ENCODE peak calls at places on chromosomes 5 and 9, in five cellular contexts. F is WTC11, M is K562, K is HepG2, N is GM12878. H is an unnamed sample.

GRCh38 chr9:135910757-135911156 is 3.4 kb upstream of the CAMSAP1 start:
- DNase-seq in F (no peak), M (no peak), K (no peak), N (no peak), H (no peak)

GRCh38 chr5:169706758-169707450 is 69.8 kb downstream of the DOCK2 start:
- DNase-seq in F (no peak), M (peak), K (no peak), N (no peak), H (peak)

GRCh38 chr5:149012350-149012749 is 50.5 kb downstream of the SH3TC2 start:
- DNase-seq in F (peak), M (no peak), K (no peak), N (no peak), H (no peak)

GRCh38 chr5:95178046-95178651 is 106.7 kb downstream of the MCTP1 start:
- DNase-seq in F (peak), M (peak), K (peak), N (peak), H (peak)

GRCh38 chr5:166648736-166649135 is 1642.7 kb upstream of the WWC1 start:
- DNase-seq in F (no peak), M (no peak), K (no peak), N (no peak), H (no peak)

GRCh38 chr5:173689171-173689676 is 72.8 kb upstream of the BOD1 start:
- DNase-seq in F (no peak), M (no peak), K (peak), N (no peak), H (peak)

GRCh38 chr9:134474058-134474370 is 147.8 kb downstream of the RXRA start:
- DNase-seq in F (no peak), M (no peak), K (no peak), N (no peak), H (no peak)

GRCh38 chr5:65121880-65122436 is 353.2 kb downstream of the CWC27 start:
- DNase-seq in F (no peak), M (peak), K (no peak), N (no peak), H (no peak)

GRCh38 chr5:14147210-14147609 is 4.1 kb downstream of the TRIO start:
- DNase-seq in F (no peak), M (no peak), K (no peak), N (no peak), H (no peak)

GRCh38 chr5:76521240-76521758 is 101.9 kb downstream of the F2RL2 start:
- DNase-seq in F (no peak), M (no peak), K (no peak), N (no peak), H (no peak)

GRCh38 chr9:128245293-128246151 is 30.3 kb downstream of the GOLGA2 start:
- DNase-seq in F (no peak), M (peak), K (peak), N (no peak), H (no peak)

GRCh38 chr9:131395027-131395744 is 1.3 kb downstream of the PRRC2B start:
- DNase-seq in F (peak), M (peak), K (no peak), N (peak), H (no peak)

GRCh38 chr5:77545285-77545684 is 53.2 kb upstream of the WDR41 start:
- DNase-seq in F (no peak), M (no peak), K (no peak), N (no peak), H (no peak)

GRCh38 chr9:16320338-16320902 is 550.0 kb downstream of the BNC2 start:
- DNase-seq in F (no peak), M (no peak), K (no peak), N (no peak), H (no peak)

GRCh38 chr9:677461-678097 is 163.9 kb upstream of the DMRT1 start:
- DNase-seq in F (no peak), M (no peak), K (peak), N (no peak), H (no peak)

GRCh38 chr9:94847486-94847885 is 121.0 kb downstream of the AOPEP start:
- DNase-seq in F (no peak), M (no peak), K (no peak), N (no peak), H (no peak)

GRCh38 chr5:80975065-80975464 is 14.9 kb downstream of the RASGRF2 start:
- DNase-seq in F (no peak), M (no peak), K (peak), N (no peak), H (no peak)

GRCh38 chr5:170484847-170485605 is 18.8 kb upstream of the KCNIP1 start:
- DNase-seq in F (no peak), M (no peak), K (no peak), N (no peak), H (no peak)

DNA sequence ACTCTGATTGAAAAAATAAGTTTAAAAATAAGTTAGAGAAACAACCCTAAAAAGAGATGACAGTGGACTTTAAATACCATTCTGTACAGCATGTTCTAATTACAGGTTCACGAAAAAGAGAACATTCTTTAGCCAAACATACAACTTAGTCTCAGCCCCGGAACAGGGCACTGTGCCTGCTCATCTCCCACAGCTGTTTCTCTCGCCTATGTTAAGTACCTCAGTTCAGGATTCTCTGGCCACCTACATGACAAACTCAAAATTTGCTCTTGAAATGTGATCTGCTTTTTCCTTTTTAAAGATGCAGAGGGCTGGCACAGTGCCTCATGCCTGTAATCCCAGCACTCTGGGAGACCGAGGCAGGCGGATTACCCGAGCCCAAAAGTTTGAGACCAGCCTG is 52.3 kb downstream of the MYO10 start:
- DNase-seq in F (no peak), M (no peak), K (no peak), N (no peak), H (no peak)
- TF ChIP-seq ESRRA in F (no peak), M (no peak), K (no peak), N (no peak), H (no peak)

DNA sequence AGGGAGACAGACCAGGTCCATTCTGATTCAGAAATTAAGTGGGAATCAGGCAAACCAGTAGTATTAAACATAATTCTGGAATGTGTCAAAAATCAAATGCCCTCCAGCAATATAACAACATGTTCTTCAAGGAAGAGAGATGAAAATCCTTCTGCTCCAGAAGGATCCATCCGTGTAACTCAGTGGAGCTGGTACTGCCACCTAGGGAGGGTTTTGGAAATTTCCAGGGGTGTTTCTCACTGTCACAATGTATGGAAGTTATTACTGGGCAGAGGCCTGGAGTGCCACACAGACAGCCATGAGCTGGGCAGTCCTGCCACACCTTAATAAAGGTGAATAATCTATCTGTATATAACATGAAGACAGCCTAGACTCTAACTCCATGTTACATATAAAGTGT is 87.5 kb downstream of the TTLL11 start:
- DNase-seq in F (no peak), M (peak), K (no peak), N (no peak), H (peak)
- TF ChIP-seq ESRRA in F (no peak), M (no peak), K (no peak), N (no peak), H (no peak)

DNA sequence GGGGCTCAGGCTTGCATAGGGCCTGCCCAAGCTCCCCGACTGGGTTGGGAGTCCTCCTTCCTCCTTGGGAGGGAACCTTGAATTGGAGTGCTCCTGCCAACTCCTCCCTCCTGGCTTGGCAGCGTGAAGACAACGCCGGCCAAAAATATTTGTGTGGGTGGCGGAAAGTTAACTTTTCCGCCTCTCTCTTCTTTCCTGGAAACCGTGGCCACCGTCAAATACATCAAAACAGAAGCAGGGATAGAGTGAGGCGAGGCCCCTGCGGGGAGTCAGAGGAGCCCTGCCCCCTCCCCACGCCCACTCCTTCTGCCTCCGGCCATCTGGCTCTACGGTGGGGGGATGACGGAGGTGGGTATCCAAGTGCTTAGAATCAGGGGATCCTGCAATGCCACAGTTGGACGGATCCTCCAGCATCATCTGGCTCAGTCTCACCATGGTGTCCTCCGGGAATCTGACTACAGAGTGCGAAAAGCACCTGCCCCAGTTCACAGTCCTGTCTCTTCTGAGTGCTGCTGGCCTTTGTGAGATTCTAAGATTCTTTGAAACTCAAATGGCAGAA is 25.2 kb upstream of the SYNPO start:
- DNase-seq in F (no peak), M (no peak), K (no peak), N (no peak), H (no peak)
- TF ChIP-seq ESRRA in F (no peak), M (no peak), K (no peak), N (no peak), H (no peak)

GRCh38 chr9:88954073-88954472 is 37.2 kb upstream of the S1PR3 start:
- DNase-seq in F (no peak), M (no peak), K (no peak), N (no peak), H (no peak)
- TF ChIP-seq ESRRA in F (no peak), M (no peak), K (no peak), N (no peak), H (no peak)

DNA sequence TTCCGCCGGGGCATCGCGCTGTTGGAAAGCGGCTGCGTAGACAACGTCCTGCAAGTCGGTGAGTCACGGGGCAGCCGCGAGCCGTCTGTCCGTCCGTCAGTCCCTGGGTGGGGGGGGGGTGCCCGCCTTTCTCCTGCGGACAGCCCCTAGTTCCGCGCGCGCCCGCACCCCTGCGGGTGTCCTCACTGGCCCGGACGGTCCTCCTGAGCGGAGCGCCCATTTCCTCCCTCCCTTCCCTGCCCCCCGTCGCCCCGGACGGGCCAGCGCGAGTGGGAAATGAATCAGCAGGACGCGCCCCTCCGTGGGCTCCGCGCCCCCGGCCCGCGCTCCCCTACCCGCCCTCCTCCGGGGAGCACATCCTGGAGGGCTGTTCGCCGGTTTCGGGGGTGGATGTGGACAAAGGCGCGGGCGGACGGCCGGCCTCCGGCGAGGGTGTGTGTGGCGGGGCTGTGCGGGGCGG is 863 bp downstream of the ZSWIM6 start:
- DNase-seq in F (peak), M (peak), K (no peak), N (no peak), H (peak)
- TF ChIP-seq ESRRA in F (no peak), M (no peak), K (no peak), N (no peak), H (no peak)

DNA sequence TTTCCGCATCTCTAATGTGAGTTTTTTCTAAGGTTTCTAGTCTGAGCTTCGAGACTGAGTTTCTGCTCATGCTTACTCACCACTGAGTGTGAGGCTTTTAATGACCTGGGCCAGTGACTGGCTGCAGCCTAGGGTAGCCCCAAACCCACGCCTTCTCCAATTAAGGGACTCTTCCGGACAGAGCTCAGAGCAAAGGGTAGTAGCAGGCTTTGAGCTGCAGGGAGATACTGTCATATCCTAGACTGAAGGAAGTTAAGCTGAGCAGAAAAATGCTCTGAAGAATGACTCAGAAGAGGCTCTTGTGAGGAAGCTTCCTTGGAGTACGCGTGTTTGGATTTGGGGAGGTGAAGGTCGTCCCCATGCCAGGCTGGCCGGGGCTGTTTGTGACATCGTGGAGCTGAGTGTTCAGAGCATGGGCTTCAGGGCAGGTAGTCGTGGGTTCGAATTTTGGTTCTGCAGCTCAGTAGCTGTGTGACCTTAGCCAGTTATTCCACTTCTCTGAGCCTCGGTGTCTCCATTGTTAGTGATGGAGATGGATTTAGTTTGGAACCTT is 3.5 kb downstream of the USP20 start:
- DNase-seq in F (no peak), M (peak), K (no peak), N (no peak), H (no peak)
- TF ChIP-seq ESRRA in F (no peak), M (no peak), K (no peak), N (no peak), H (no peak)

GRCh38 chr9:137128158-137129088 is 10.5 kb upstream of the GRIN1 start:
- DNase-seq in F (no peak), M (no peak), K (no peak), N (no peak), H (no peak)
- TF ChIP-seq ESRRA in F (no peak), M (no peak), K (no peak), N (no peak), H (no peak)

GRCh38 chr9:27088981-27089380 is 20.0 kb upstream of the TEK start:
- DNase-seq in F (no peak), M (no peak), K (no peak), N (no peak), H (no peak)
- TF ChIP-seq ESRRA in F (no peak), M (no peak), K (no peak), N (no peak), H (no peak)

GRCh38 chr9:4034404-4034803 is 265.5 kb downstream of the GLIS3 start:
- DNase-seq in F (no peak), M (no peak), K (no peak), N (no peak), H (no peak)

GRCh38 chr9:4035809-4036208 is 264.1 kb downstream of the GLIS3 start:
- DNase-seq in F (no peak), M (no peak), K (no peak), N (no peak), H (no peak)

GRCh38 chr9:4026925-4027324 is 272.9 kb downstream of the GLIS3 start:
- DNase-seq in F (no peak), M (no peak), K (no peak), N (no peak), H (no peak)

GRCh38 chr9:4027616-4028015 is 272.3 kb downstream of the GLIS3 start:
- DNase-seq in F (no peak), M (no peak), K (no peak), N (no peak), H (no peak)

DNA sequence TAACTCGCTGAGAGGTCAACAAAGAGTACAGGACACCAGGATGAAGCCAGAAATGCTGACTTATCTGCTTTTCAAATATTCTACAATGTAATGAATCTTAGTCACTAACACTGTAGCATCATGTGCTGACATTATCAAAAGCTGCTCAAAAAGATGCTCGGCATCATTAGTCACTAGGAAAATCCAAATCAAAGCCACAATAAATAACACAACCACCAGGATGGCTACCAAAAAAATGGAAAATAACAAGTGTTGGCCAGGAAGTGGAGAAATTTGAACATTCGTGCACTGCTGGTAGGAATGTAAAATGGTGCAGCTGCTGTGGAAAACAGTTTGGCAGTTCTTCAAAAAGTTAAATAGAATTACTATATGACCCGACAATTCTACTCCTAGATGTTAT is 269.1 kb downstream of the GLIS3 start:
- DNase-seq in F (no peak), M (no peak), K (peak), N (no peak), H (no peak)
- TF ChIP-seq ESRRA in F (no peak), M (no peak), K (no peak), N (no peak), H (no peak)

H was measured in A549.